ENCODE peak calls at places on chromosome 15, in ten cellular contexts. One of them, this sample, is unnamed.

GRCh38 chr15:69394556-69395282 is 19.4 kb upstream of the KIF23 start:
- DNase-seq in dorsolateral prefrontal cortex: peak
- DNase-seq in A549: peak
- DNase-seq in AG10803: peak
- DNase-seq in heart left ventricle: peak
- DNase-seq in heart right ventricle: peak
- DNase-seq in cardiac fibroblast: peak
- DNase-seq in lower lobe of right lung: peak
- DNase-seq in cardiac muscle cell: peak
- DNase-seq in NB4: peak
- DNase-seq in this sample: no peak

GRCh38 chr15:101370330-101371024 is 75.4 kb upstream of the SNRPA1 start:
- DNase-seq in NB4: no peak
- DNase-seq in A549: no peak
- DNase-seq in AG10803: no peak
- DNase-seq in cardiac fibroblast: no peak
- DNase-seq in heart left ventricle: no peak
- DNase-seq in heart right ventricle: no peak
- DNase-seq in cardiac muscle cell: no peak
- DNase-seq in lower lobe of right lung: no peak
- DNase-seq in dorsolateral prefrontal cortex: no peak
- DNase-seq in this sample: no peak

GRCh38 chr15:51311510-51311909 is 26.9 kb downstream of the CYP19A1 start:
- DNase-seq in heart left ventricle: no peak
- DNase-seq in dorsolateral prefrontal cortex: no peak
- DNase-seq in AG10803: no peak
- DNase-seq in cardiac fibroblast: peak
- DNase-seq in cardiac muscle cell: no peak
- DNase-seq in A549: no peak
- DNase-seq in NB4: peak
- DNase-seq in lower lobe of right lung: no peak
- DNase-seq in heart right ventricle: no peak
- DNase-seq in this sample: no peak

GRCh38 chr15:42800731-42801474 is 64.0 kb upstream of the CDAN1 start:
- DNase-seq in AG10803: no peak
- DNase-seq in A549: no peak
- DNase-seq in heart left ventricle: no peak
- DNase-seq in heart right ventricle: no peak
- DNase-seq in cardiac muscle cell: peak
- DNase-seq in lower lobe of right lung: no peak
- DNase-seq in cardiac fibroblast: no peak
- DNase-seq in dorsolateral prefrontal cortex: no peak
- DNase-seq in NB4: peak
- DNase-seq in this sample: no peak

GRCh38 chr15:92079047-92079446 is 225.5 kb downstream of the SLCO3A1 start:
- DNase-seq in A549: no peak
- DNase-seq in NB4: peak
- DNase-seq in cardiac muscle cell: no peak
- DNase-seq in heart left ventricle: no peak
- DNase-seq in cardiac fibroblast: peak
- DNase-seq in AG10803: no peak
- DNase-seq in heart right ventricle: no peak
- DNase-seq in dorsolateral prefrontal cortex: no peak
- DNase-seq in lower lobe of right lung: no peak
- DNase-seq in this sample: no peak

GRCh38 chr15:60682115-60682514 is 203.2 kb upstream of the ICE2 start:
- DNase-seq in A549: no peak
- DNase-seq in lower lobe of right lung: no peak
- DNase-seq in dorsolateral prefrontal cortex: no peak
- DNase-seq in cardiac muscle cell: no peak
- DNase-seq in cardiac fibroblast: peak
- DNase-seq in NB4: no peak
- DNase-seq in AG10803: peak
- DNase-seq in heart right ventricle: no peak
- DNase-seq in heart left ventricle: no peak
- DNase-seq in this sample: peak

GRCh38 chr15:63672369-63672768 is 75.2 kb downstream of the FBXL22 start:
- DNase-seq in AG10803: no peak
- DNase-seq in cardiac muscle cell: no peak
- DNase-seq in A549: no peak
- DNase-seq in lower lobe of right lung: no peak
- DNase-seq in cardiac fibroblast: no peak
- DNase-seq in heart right ventricle: no peak
- DNase-seq in NB4: no peak
- DNase-seq in heart left ventricle: no peak
- DNase-seq in dorsolateral prefrontal cortex: no peak
- DNase-seq in this sample: no peak

GRCh38 chr15:27722102-27722501 is 377.0 kb downstream of the OCA2 start:
- DNase-seq in cardiac muscle cell: no peak
- DNase-seq in cardiac fibroblast: no peak
- DNase-seq in NB4: no peak
- DNase-seq in A549: no peak
- DNase-seq in heart left ventricle: no peak
- DNase-seq in dorsolateral prefrontal cortex: no peak
- DNase-seq in heart right ventricle: no peak
- DNase-seq in lower lobe of right lung: no peak
- DNase-seq in AG10803: no peak
- DNase-seq in this sample: no peak

GRCh38 chr15:84057714-84058331 is 177.8 kb upstream of the GOLGA6L4 start:
- DNase-seq in heart right ventricle: no peak
- DNase-seq in heart left ventricle: no peak
- DNase-seq in cardiac fibroblast: peak
- DNase-seq in NB4: no peak
- DNase-seq in dorsolateral prefrontal cortex: no peak
- DNase-seq in cardiac muscle cell: no peak
- DNase-seq in lower lobe of right lung: no peak
- DNase-seq in AG10803: no peak
- DNase-seq in A549: no peak
- DNase-seq in this sample: no peak

GRCh38 chr15:67809441-67809840 is 15.9 kb upstream of the SKOR1 start:
- DNase-seq in A549: no peak
- DNase-seq in heart left ventricle: no peak
- DNase-seq in dorsolateral prefrontal cortex: no peak
- DNase-seq in cardiac muscle cell: no peak
- DNase-seq in heart right ventricle: no peak
- DNase-seq in cardiac fibroblast: no peak
- DNase-seq in AG10803: no peak
- DNase-seq in NB4: no peak
- DNase-seq in lower lobe of right lung: no peak
- DNase-seq in this sample: no peak

GRCh38 chr15:79089331-79089889 is 1.2 kb downstream of the RASGRF1 start:
- DNase-seq in NB4: no peak
- DNase-seq in dorsolateral prefrontal cortex: no peak
- DNase-seq in cardiac muscle cell: peak
- DNase-seq in cardiac fibroblast: no peak
- DNase-seq in heart right ventricle: no peak
- DNase-seq in A549: no peak
- DNase-seq in lower lobe of right lung: no peak
- DNase-seq in AG10803: no peak
- DNase-seq in heart left ventricle: no peak
- DNase-seq in this sample: no peak

GRCh38 chr15:34773916-34774315 is 19.1 kb upstream of the GJD2 start:
- DNase-seq in dorsolateral prefrontal cortex: no peak
- DNase-seq in lower lobe of right lung: no peak
- DNase-seq in heart right ventricle: no peak
- DNase-seq in A549: no peak
- DNase-seq in NB4: no peak
- DNase-seq in heart left ventricle: no peak
- DNase-seq in cardiac fibroblast: no peak
- DNase-seq in AG10803: no peak
- DNase-seq in cardiac muscle cell: no peak
- DNase-seq in this sample: no peak

GRCh38 chr15:56496635-56497034 is 31.7 kb upstream of the MNS1 start:
- DNase-seq in AG10803: peak
- DNase-seq in heart right ventricle: peak
- DNase-seq in heart left ventricle: no peak
- DNase-seq in lower lobe of right lung: no peak
- DNase-seq in A549: peak
- DNase-seq in cardiac muscle cell: peak
- DNase-seq in NB4: peak
- DNase-seq in dorsolateral prefrontal cortex: no peak
- DNase-seq in cardiac fibroblast: peak
- DNase-seq in this sample: peak
- H3K4me3 ChIP-seq in AG10803: peak
- H3K4me3 ChIP-seq in heart right ventricle: no peak
- H3K4me3 ChIP-seq in heart left ventricle: no peak
- H3K4me3 ChIP-seq in lower lobe of right lung: no peak
- H3K4me3 ChIP-seq in A549: no peak
- H3K4me3 ChIP-seq in cardiac muscle cell: no peak
- H3K4me3 ChIP-seq in NB4: no peak
- H3K4me3 ChIP-seq in dorsolateral prefrontal cortex: peak
- H3K4me3 ChIP-seq in cardiac fibroblast: no peak
- H3K4me3 ChIP-seq in this sample: no peak

DNA sequence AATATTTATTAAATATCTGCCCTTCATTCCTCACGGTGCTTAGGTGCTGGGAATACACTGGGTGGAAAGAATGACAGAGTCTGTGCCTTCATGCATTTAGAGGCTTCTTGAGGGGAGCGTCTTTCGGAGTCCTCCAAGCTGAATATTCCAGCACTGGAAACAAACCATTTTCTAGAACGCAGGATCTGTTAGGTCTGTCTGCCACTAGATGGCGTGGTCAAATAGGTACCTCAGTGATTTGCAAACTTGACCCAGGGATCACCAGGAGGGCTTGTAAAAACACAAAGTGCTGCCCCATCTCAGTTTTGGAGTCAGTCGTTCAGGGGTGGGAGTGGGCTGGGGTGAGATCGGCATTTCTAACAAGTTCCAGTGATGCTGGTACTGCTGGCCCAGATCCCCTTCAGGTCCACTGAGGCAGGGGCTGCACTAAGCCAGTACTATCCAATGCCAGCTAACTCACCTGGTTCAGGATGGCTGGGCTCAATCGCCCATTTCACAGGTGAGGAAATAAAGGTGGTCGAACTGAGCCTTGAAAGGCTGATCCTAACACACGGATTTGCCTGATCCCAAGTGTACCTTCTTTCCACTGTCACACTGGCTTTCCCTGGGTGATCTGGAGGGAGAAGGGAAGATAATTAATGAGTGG is 14.8 kb downstream of the ARNT2 start:
- DNase-seq in lower lobe of right lung: no peak
- DNase-seq in NB4: peak
- DNase-seq in dorsolateral prefrontal cortex: no peak
- DNase-seq in cardiac fibroblast: peak
- DNase-seq in cardiac muscle cell: peak
- DNase-seq in AG10803: peak
- DNase-seq in A549: peak
- DNase-seq in heart right ventricle: no peak
- DNase-seq in heart left ventricle: no peak
- DNase-seq in this sample: no peak
- TF ChIP-seq CTCF in lower lobe of right lung: peak
- TF ChIP-seq CTCF in NB4: peak
- TF ChIP-seq CTCF in dorsolateral prefrontal cortex: peak
- TF ChIP-seq CTCF in cardiac fibroblast: peak
- TF ChIP-seq CTCF in cardiac muscle cell: peak
- TF ChIP-seq CTCF in AG10803: peak
- TF ChIP-seq CTCF in A549: peak
- TF ChIP-seq CTCF in heart right ventricle: peak
- TF ChIP-seq CTCF in heart left ventricle: peak
- TF ChIP-seq CTCF in this sample: peak

DNA sequence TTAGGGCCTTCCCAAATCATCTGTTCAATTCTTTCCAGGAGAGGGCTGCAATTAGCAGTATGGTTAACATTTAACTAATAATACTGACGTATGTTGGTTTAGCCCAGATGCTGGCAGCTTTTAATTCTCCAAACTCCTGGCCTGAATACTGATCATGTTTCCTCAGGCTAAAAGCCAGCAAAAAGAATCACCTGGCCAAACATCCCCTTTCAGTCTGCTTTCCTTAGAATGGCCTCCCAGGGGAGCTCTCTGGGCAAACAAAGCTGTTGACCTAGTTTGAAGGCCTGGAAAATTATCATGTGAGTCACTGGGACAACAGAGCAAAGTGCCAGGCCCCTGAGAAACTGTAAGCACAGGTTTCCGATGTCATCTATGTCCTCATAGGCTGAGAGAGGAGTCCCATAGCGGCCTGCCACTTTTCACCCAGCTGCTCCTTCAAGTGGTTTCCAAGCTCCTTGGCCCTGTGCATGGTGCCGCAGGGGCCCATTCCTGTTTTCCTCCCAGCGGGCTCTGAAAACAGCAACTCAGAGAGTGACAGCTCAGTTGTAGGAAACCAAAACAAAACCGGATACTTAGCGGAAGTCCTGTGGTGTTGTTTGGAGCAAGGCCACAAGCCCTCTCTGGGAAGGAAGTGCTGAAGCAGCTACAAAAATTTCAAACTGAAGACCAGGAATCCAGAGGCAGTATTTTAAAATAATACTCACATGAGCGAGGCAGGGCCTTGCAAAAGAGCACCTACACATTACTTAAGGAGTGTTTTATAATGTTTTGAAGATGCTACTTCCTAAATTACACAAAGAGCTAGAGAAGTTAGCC is 36.5 kb upstream of the RAB11A start:
- DNase-seq in heart right ventricle: peak
- DNase-seq in lower lobe of right lung: peak
- DNase-seq in heart left ventricle: peak
- DNase-seq in A549: peak
- DNase-seq in AG10803: peak
- DNase-seq in NB4: peak
- DNase-seq in dorsolateral prefrontal cortex: peak
- DNase-seq in cardiac fibroblast: peak
- DNase-seq in cardiac muscle cell: peak
- DNase-seq in this sample: peak
- H3K4me3 ChIP-seq in heart right ventricle: no peak
- H3K4me3 ChIP-seq in lower lobe of right lung: peak
- H3K4me3 ChIP-seq in heart left ventricle: no peak
- H3K4me3 ChIP-seq in A549: peak
- H3K4me3 ChIP-seq in AG10803: peak
- H3K4me3 ChIP-seq in NB4: no peak
- H3K4me3 ChIP-seq in dorsolateral prefrontal cortex: no peak
- H3K4me3 ChIP-seq in cardiac fibroblast: peak
- H3K4me3 ChIP-seq in cardiac muscle cell: no peak
- H3K4me3 ChIP-seq in this sample: peak

DNA sequence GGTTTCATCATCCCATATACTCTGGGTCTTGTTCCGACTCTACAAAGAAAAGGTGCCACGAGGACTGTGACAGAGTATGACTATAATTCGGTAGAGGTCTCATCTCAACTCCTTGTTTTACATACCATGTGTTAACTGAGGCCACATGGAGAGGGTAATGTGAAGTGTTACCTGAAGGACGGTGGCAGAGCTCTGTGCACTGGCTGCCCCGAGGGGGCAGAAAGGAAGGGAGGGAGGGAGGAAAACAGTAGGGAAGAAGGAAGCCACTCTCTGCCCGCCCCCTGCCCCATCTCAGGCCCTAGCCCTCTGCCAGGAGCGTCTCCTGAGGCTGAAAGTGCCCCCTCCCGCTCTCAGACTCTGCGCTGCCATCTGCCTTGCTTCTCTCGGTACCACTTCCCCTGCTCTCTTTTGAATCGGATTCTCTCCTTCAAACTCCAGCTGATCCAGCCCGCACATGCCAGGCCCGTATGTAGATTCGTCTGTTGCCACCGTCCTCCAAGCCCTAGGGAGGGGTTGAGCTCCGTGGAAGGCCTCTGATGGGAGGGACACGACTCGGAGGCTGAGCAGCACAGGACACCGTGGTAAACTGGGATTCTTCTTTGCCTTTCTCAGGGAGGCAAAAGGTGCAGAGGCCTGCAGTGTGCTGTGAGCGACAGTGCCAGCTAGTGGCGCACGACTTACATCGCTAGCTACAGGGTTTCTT is 70.5 kb upstream of the ATP10A start:
- DNase-seq in heart right ventricle: peak
- DNase-seq in heart left ventricle: peak
- DNase-seq in NB4: peak
- DNase-seq in AG10803: peak
- DNase-seq in cardiac muscle cell: peak
- DNase-seq in lower lobe of right lung: peak
- DNase-seq in A549: peak
- DNase-seq in dorsolateral prefrontal cortex: peak
- DNase-seq in cardiac fibroblast: peak
- DNase-seq in this sample: peak
- TF ChIP-seq CTCF in heart right ventricle: peak
- TF ChIP-seq CTCF in heart left ventricle: peak
- TF ChIP-seq CTCF in NB4: peak
- TF ChIP-seq CTCF in AG10803: peak
- TF ChIP-seq CTCF in cardiac muscle cell: peak
- TF ChIP-seq CTCF in lower lobe of right lung: peak
- TF ChIP-seq CTCF in A549: peak
- TF ChIP-seq CTCF in dorsolateral prefrontal cortex: peak
- TF ChIP-seq CTCF in cardiac fibroblast: peak
- TF ChIP-seq CTCF in this sample: peak